ENCODE peak calls at places on chromosomes 1 and 21, in ten cellular contexts. One of them, this sample, is unnamed.
A peak's percentile ranks its signal among the peaks of the same experiment; 100 is the strongest.

GRCh38 chr1:156465747-156466365 is 34.7 kb downstream of the MEF2D start:
- DNase-seq in lower leg skin: peak; percentile 86
- DNase-seq in BE2C: no peak
- DNase-seq in RWPE2: no peak
- DNase-seq in activated CD4-positive, alpha-beta T cell treated with anti-CD3 and anti-CD28 coated beads, Interleukin-2, amount 50 U/mL, for 24 hours: no peak
- DNase-seq in head of caudate nucleus: no peak
- DNase-seq in MM.1S: no peak
- DNase-seq in WTC11: peak; percentile 66
- DNase-seq in cardiac muscle cell: no peak
- DNase-seq in CD8-positive, alpha-beta T cell: no peak
- DNase-seq in this sample: peak; percentile 35

GRCh38 chr21:14058566-14058965 is 152.2 kb downstream of the LIPI start:
- DNase-seq in RWPE2: no peak
- DNase-seq in WTC11: no peak
- DNase-seq in MM.1S: no peak
- DNase-seq in CD8-positive, alpha-beta T cell: no peak
- DNase-seq in BE2C: no peak
- DNase-seq in lower leg skin: no peak
- DNase-seq in activated CD4-positive, alpha-beta T cell treated with anti-CD3 and anti-CD28 coated beads, Interleukin-2, amount 50 U/mL, for 24 hours: no peak
- DNase-seq in head of caudate nucleus: no peak
- DNase-seq in cardiac muscle cell: no peak
- DNase-seq in this sample: peak; percentile 89

GRCh38 chr1:23168079-23168461 is 586 bp downstream of the LUZP1 start:
- DNase-seq in RWPE2: no peak
- DNase-seq in BE2C: peak; percentile 32
- DNase-seq in MM.1S: peak; percentile 21
- DNase-seq in activated CD4-positive, alpha-beta T cell treated with anti-CD3 and anti-CD28 coated beads, Interleukin-2, amount 50 U/mL, for 24 hours: no peak
- DNase-seq in WTC11: no peak
- DNase-seq in lower leg skin: no peak
- DNase-seq in CD8-positive, alpha-beta T cell: peak; percentile 33
- DNase-seq in cardiac muscle cell: no peak
- DNase-seq in head of caudate nucleus: no peak
- DNase-seq in this sample: no peak

GRCh38 chr21:45421846-45422775 is 17.1 kb downstream of the COL18A1 start:
- DNase-seq in cardiac muscle cell: no peak
- DNase-seq in MM.1S: no peak
- DNase-seq in activated CD4-positive, alpha-beta T cell treated with anti-CD3 and anti-CD28 coated beads, Interleukin-2, amount 50 U/mL, for 24 hours: no peak
- DNase-seq in CD8-positive, alpha-beta T cell: no peak
- DNase-seq in lower leg skin: peak; percentile 82
- DNase-seq in BE2C: no peak
- DNase-seq in WTC11: peak; percentile 6
- DNase-seq in RWPE2: peak; percentile 51
- DNase-seq in head of caudate nucleus: no peak
- DNase-seq in this sample: no peak

GRCh38 chr21:42044871-42045495 is 26.1 kb upstream of the UMODL1 start:
- DNase-seq in MM.1S: no peak
- DNase-seq in head of caudate nucleus: no peak
- DNase-seq in cardiac muscle cell: no peak
- DNase-seq in BE2C: no peak
- DNase-seq in CD8-positive, alpha-beta T cell: no peak
- DNase-seq in lower leg skin: no peak
- DNase-seq in WTC11: no peak
- DNase-seq in activated CD4-positive, alpha-beta T cell treated with anti-CD3 and anti-CD28 coated beads, Interleukin-2, amount 50 U/mL, for 24 hours: no peak
- DNase-seq in RWPE2: no peak
- DNase-seq in this sample: no peak

GRCh38 chr1:211939876-211940468 is 95.4 kb downstream of the INTS7 start:
- DNase-seq in head of caudate nucleus: no peak
- DNase-seq in MM.1S: peak; percentile 98
- DNase-seq in activated CD4-positive, alpha-beta T cell treated with anti-CD3 and anti-CD28 coated beads, Interleukin-2, amount 50 U/mL, for 24 hours: peak; percentile 70
- DNase-seq in cardiac muscle cell: no peak
- DNase-seq in CD8-positive, alpha-beta T cell: no peak
- DNase-seq in RWPE2: no peak
- DNase-seq in BE2C: no peak
- DNase-seq in lower leg skin: no peak
- DNase-seq in WTC11: no peak
- DNase-seq in this sample: no peak

GRCh38 chr1:222171005-222171404 is 376.9 kb downstream of the HHIPL2 start:
- DNase-seq in cardiac muscle cell: peak; percentile 66
- DNase-seq in RWPE2: no peak
- DNase-seq in MM.1S: peak; percentile 50
- DNase-seq in lower leg skin: no peak
- DNase-seq in activated CD4-positive, alpha-beta T cell treated with anti-CD3 and anti-CD28 coated beads, Interleukin-2, amount 50 U/mL, for 24 hours: no peak
- DNase-seq in WTC11: no peak
- DNase-seq in CD8-positive, alpha-beta T cell: no peak
- DNase-seq in BE2C: peak; percentile 37
- DNase-seq in head of caudate nucleus: no peak
- DNase-seq in this sample: no peak

GRCh38 chr1:6969106-6969505 is 183.9 kb downstream of the CAMTA1 start:
- DNase-seq in CD8-positive, alpha-beta T cell: no peak
- DNase-seq in MM.1S: no peak
- DNase-seq in head of caudate nucleus: no peak
- DNase-seq in WTC11: no peak
- DNase-seq in lower leg skin: no peak
- DNase-seq in cardiac muscle cell: peak; percentile 6
- DNase-seq in BE2C: no peak
- DNase-seq in activated CD4-positive, alpha-beta T cell treated with anti-CD3 and anti-CD28 coated beads, Interleukin-2, amount 50 U/mL, for 24 hours: no peak
- DNase-seq in RWPE2: no peak
- DNase-seq in this sample: peak; percentile 71

GRCh38 chr1:40153073-40153770 is 8.0 kb upstream of the RLF start:
- DNase-seq in activated CD4-positive, alpha-beta T cell treated with anti-CD3 and anti-CD28 coated beads, Interleukin-2, amount 50 U/mL, for 24 hours: peak; percentile 33
- DNase-seq in RWPE2: no peak
- DNase-seq in WTC11: no peak
- DNase-seq in MM.1S: peak; percentile 73
- DNase-seq in BE2C: peak; percentile 6
- DNase-seq in CD8-positive, alpha-beta T cell: peak; percentile 25
- DNase-seq in lower leg skin: no peak
- DNase-seq in head of caudate nucleus: no peak
- DNase-seq in cardiac muscle cell: peak; percentile 79
- DNase-seq in this sample: no peak

GRCh38 chr1:109895720-109896504 is 14.7 kb upstream of the CSF1 start:
- DNase-seq in CD8-positive, alpha-beta T cell: no peak
- DNase-seq in cardiac muscle cell: peak; percentile 76
- DNase-seq in lower leg skin: no peak
- DNase-seq in activated CD4-positive, alpha-beta T cell treated with anti-CD3 and anti-CD28 coated beads, Interleukin-2, amount 50 U/mL, for 24 hours: no peak
- DNase-seq in head of caudate nucleus: no peak
- DNase-seq in MM.1S: no peak
- DNase-seq in BE2C: no peak
- DNase-seq in WTC11: no peak
- DNase-seq in RWPE2: no peak
- DNase-seq in this sample: no peak

This sample was measured in mesenteric fat pad.